ENCODE peak calls at places on chromosome 22, in five cellular contexts. Q is CD4-positive, alpha-beta T cell; H is RWPE1; E is AG09319; Z is choroid plexus epithelial cell. P is an unnamed sample.
A peak's percentile ranks its signal among the peaks of the same experiment; 100 is the strongest.

GRCh38 chr22:47055921-47056320 is 293.5 kb downstream of the TBC1D22A start:
- DNase-seq in E (no peak), H (no peak), Q (no peak), Z (no peak), P (no peak)

GRCh38 chr22:50027639-50028537 is 15.3 kb upstream of the IL17REL start:
- DNase-seq in Q (peak; percentile 38), Z (peak; percentile 20), E (no peak), H (peak; percentile 54), P (no peak)

GRCh38 chr22:33573479-33573878 is 346.8 kb downstream of the LARGE1 start:
- DNase-seq in E (no peak), H (no peak), Q (no peak), Z (no peak), P (no peak)

GRCh38 chr22:43782448-43782847 is 29.7 kb downstream of the EFCAB6 start:
- DNase-seq in Z (no peak), E (no peak), Q (no peak), H (no peak), P (no peak)

GRCh38 chr22:36331912-36332622 is 55.7 kb downstream of the MYH9 start:
- DNase-seq in Z (peak; percentile 67), Q (peak; percentile 50), H (no peak), E (no peak), P (no peak)

GRCh38 chr22:46055176-46055850 is 78.4 kb upstream of the WNT7B start:
- DNase-seq in Q (no peak), E (no peak), H (no peak), Z (no peak), P (no peak)

GRCh38 chr22:25094579-25094978 is 105.1 kb upstream of the CRYBB3 start:
- DNase-seq in E (no peak), Q (no peak), H (no peak), Z (no peak), P (no peak)

GRCh38 chr22:41327124-41327523 is 25.8 kb downstream of the ZC3H7B start:
- DNase-seq in Z (no peak), Q (no peak), E (no peak), H (no peak), P (no peak)

GRCh38 chr22:45265546-45265945 is 19.2 kb upstream of the UPK3A start:
- DNase-seq in H (no peak), Z (peak; percentile 62), E (no peak), Q (no peak), P (no peak)

GRCh38 chr22:41021655-41022454 is 70.5 kb upstream of the EP300 start:
- DNase-seq in Z (peak; percentile 37), Q (peak; percentile 26), H (peak; percentile 56), E (no peak), P (no peak)

GRCh38 chr22:22999473-22999872 is 70.8 kb upstream of the GNAZ start:
- DNase-seq in Q (no peak), Z (peak; percentile 1), H (no peak), E (no peak), P (no peak)

GRCh38 chr22:44597616-44598015 is 99.6 kb upstream of the RTL6 start:
- DNase-seq in Q (no peak), Z (no peak), E (peak; percentile 32), H (no peak), P (no peak)

GRCh38 chr22:20092477-20092854 is 12.4 kb downstream of the DGCR8 start:
- DNase-seq in E (no peak), Q (no peak), H (no peak), Z (no peak), P (no peak)

GRCh38 chr22:20204281-20204680 is 53.4 kb upstream of the CCDC188 start:
- DNase-seq in Q (no peak), Z (no peak), H (no peak), E (no peak), P (no peak)

GRCh38 chr22:44130076-44130711 is 50.5 kb upstream of the PARVG start:
- DNase-seq in Z (peak; percentile 10), E (no peak), Q (no peak), H (no peak), P (no peak)

GRCh38 chr22:28816994-28817530 is 16.7 kb upstream of the XBP1 start:
- DNase-seq in E (no peak), Z (no peak), Q (no peak), H (no peak), P (no peak)

GRCh38 chr22:47659467-47660302 is 897.2 kb downstream of the TBC1D22A start:
- DNase-seq in Q (no peak), H (no peak), Z (no peak), E (no peak), P (no peak)

GRCh38 chr22:50481440-50482106 is at the start of gene ADM2:
- DNase-seq in H (no peak), Z (no peak), E (peak; percentile 31), Q (peak; percentile 46), P (no peak)

GRCh38 chr22:22810471-22810870 is 77.1 kb upstream of the IGLL5 start:
- DNase-seq in E (no peak), H (no peak), Q (no peak), Z (no peak), P (no peak)

GRCh38 chr22:46081831-46082210 is 68.5 kb upstream of the PPARA start:
- DNase-seq in H (no peak), E (no peak), Z (no peak), Q (no peak), P (no peak)

GRCh38 chr22:18033204-18033998 is 9.0 kb upstream of the MICAL3 start:
- DNase-seq in E (peak; percentile 44), Z (peak; percentile 49), Q (no peak), H (no peak), P (no peak)

GRCh38 chr22:23269441-23270211 is 89.3 kb downstream of the BCR start:
- DNase-seq in Q (no peak), Z (no peak), H (no peak), E (no peak), P (no peak)

GRCh38 chr22:45164217-45165123 is 745 bp downstream of the NUP50 start:
- DNase-seq in Z (peak; percentile 39), H (peak; percentile 25), E (no peak), Q (peak; percentile 25), P (no peak)

GRCh38 chr22:44676441-44677298 is 25.3 kb upstream of the PRR5 start:
- DNase-seq in Z (no peak), Q (no peak), E (no peak), H (no peak), P (no peak)

GRCh38 chr22:22576244-22576988 is 17.4 kb upstream of the PRAME start:
- DNase-seq in H (peak; percentile 25), E (no peak), Z (peak; percentile 71), Q (peak; percentile 2), P (no peak)

GRCh38 chr22:50084570-50084969 is 656 bp downstream of the MLC1 start:
- DNase-seq in E (no peak), Z (no peak), H (no peak), Q (no peak), P (no peak)

GRCh38 chr22:39556970-39557811 is 13.4 kb upstream of the CACNA1I start:
- DNase-seq in E (no peak), Q (peak; percentile 38), H (no peak), Z (peak; percentile 22), P (no peak)
- TF ChIP-seq CTCF in E (peak; percentile 1), Q (peak; percentile 29), H (no peak), Z (peak; percentile 27), P (peak; percentile 21)

GRCh38 chr22:30178180-30179126 is 68.1 kb downstream of the LIF start:
- DNase-seq in H (no peak), Z (no peak), Q (no peak), E (no peak), P (no peak)
- TF ChIP-seq CTCF in H (no peak), Z (peak; percentile 41), Q (no peak), E (no peak), P (no peak)

DNA sequence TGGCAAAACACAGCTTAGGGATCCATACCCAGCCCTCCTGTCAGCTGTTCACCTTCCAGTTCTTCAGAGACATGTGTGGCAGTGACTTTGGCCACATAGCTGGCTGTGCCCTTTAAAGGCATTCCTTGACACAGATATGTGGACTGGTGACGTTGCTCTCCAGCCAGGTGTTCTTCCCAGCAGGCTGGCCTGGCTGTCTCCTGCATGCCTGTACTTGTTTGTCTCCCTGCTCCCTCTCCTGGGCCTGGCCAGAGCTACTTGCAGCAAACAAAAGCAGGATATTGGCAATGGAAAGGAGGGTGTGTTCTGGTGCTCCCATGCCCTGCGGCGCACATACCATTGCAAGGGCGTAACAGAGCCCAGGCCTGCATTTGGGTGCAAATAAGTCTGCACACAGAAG is 38.3 kb downstream of the PIK3IP1 start:
- DNase-seq in Z (no peak), H (peak; percentile 90), E (no peak), Q (no peak), P (no peak)
- TF ChIP-seq CTCF in Z (no peak), H (no peak), E (no peak), Q (no peak), P (no peak)

GRCh38 chr22:37378642-37379058 is 48.6 kb downstream of the ELFN2 start:
- DNase-seq in Z (peak; percentile 33), H (peak; percentile 17), E (no peak), Q (no peak), P (no peak)

GRCh38 chr22:37379716-37380115 is 47.6 kb downstream of the ELFN2 start:
- DNase-seq in Q (no peak), H (no peak), E (no peak), Z (no peak), P (no peak)

GRCh38 chr22:37381489-37381888 is 45.8 kb downstream of the ELFN2 start:
- DNase-seq in Q (no peak), H (no peak), Z (peak; percentile 14), E (no peak), P (no peak)

GRCh38 chr22:37377927-37378326 is 49.4 kb downstream of the ELFN2 start:
- DNase-seq in Z (no peak), H (no peak), E (no peak), Q (no peak), P (no peak)

DNA sequence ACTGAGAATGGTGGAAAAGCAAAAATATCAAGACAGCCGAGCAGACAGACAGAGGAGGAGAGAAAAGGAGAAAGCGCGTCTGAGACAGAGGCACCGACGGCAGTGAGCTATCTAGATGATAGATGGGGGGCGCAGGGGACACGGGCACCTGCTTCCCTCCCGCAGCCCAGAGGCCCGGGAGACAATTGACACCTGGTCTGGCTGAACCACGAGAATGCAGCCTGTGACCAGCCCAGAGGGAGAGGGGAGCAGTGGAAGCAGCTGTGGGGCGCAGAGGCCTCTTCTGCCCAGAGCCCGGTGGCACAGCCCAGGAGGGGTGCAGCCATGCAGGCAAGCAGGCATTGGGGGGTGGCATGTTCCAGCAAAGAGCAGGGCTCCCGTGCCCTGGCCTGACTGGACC is 48.2 kb downstream of the ELFN2 start:
- DNase-seq in E (no peak), Z (no peak), H (no peak), Q (no peak), P (no peak)
- TF ChIP-seq CTCF in E (no peak), Z (no peak), H (no peak), Q (no peak), P (no peak)

DNA sequence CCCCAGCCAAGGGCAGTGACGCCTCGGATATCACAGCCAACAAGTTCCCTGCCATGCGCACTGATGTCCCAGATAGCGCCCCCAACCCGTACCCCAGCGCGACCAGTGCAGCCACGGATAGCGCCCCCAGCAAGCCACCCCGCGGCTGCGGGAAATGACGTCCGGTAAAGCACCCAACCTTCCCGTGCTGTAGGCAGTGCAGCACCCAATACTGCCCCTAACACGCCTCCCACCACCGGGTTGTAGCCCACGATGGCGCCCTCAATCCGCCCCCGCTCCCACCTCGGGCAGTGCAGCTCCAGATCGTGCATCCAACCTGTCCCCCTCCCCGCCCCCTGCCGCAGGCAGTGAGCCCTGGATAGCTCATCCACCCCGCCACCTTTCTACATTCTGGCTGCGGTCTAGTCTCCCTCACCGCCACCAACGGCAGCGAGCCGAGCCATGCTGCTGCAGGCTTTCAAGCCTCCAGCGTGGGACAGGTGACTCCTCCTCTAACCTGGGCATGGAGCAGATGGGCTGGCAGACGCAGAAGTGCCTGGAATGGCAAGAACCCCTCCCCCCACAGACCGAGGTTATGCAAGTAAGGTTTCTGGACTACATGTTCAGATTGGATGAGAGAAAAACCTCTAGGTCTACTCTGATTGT is 540 bp downstream of the RFPL2 start:
- DNase-seq in Q (no peak), E (no peak), H (peak; percentile 22), Z (no peak), P (no peak)
- TF ChIP-seq CTCF in Q (no peak), E (no peak), H (no peak), Z (no peak), P (no peak)